ENCODE peak calls at places on chromosomes 16 and 17, in eight cellular contexts. P is choroid plexus epithelial cell; E is NCI-H146; X is IMR-90; V is foreskin melanocyte; M is endothelial cell; O is stimulated activated CD4-positive, alpha-beta T cell treated with anti-CD3 and anti-CD28 coated beads, Interleukin-2, amount 100 ng/mL, for 48 hours; Z is GDM1. N is an unnamed sample.

GRCh38 chr17:57735707-57736106 is 9.4 kb downstream of the CCDC182 start:
- DNase-seq in P (no peak), E (peak), X (no peak), V (no peak), M (peak), O (no peak), Z (no peak), N (no peak)

GRCh38 chr17:20026960-20027359 is 17.8 kb downstream of the SPECC1 start:
- DNase-seq in P (no peak), E (no peak), X (no peak), V (no peak), M (no peak), O (no peak), Z (no peak), N (no peak)

GRCh38 chr17:36001862-36002603 is 680 bp upstream of the CCL15 start:
- DNase-seq in P (no peak), E (peak), X (no peak), V (no peak), M (no peak), O (no peak), Z (no peak), N (no peak)

GRCh38 chr17:80187090-80187489 is 17.3 kb downstream of the CARD14 start:
- DNase-seq in P (peak), E (no peak), X (peak), V (no peak), M (no peak), O (no peak), Z (no peak), N (no peak)

GRCh38 chr17:80940171-80941123 is 51.2 kb upstream of the CHMP6 start:
- DNase-seq in P (no peak), E (no peak), X (no peak), V (no peak), M (no peak), O (no peak), Z (no peak), N (no peak)

GRCh38 chr16:88069397-88070168 is 118.3 kb downstream of the BANP start:
- DNase-seq in P (no peak), E (no peak), X (no peak), V (no peak), M (no peak), O (no peak), Z (no peak), N (no peak)

GRCh38 chr17:48484850-48485249 is 46.0 kb downstream of the HOXB1 start:
- DNase-seq in P (peak), E (no peak), X (peak), V (peak), M (no peak), O (no peak), Z (peak), N (no peak)

GRCh38 chr17:13609953-13610352 is 8.2 kb upstream of the HS3ST3A1 start:
- DNase-seq in P (no peak), E (no peak), X (no peak), V (no peak), M (no peak), O (no peak), Z (no peak), N (no peak)

GRCh38 chr17:83083368-83084201 is 4.2 kb downstream of the METRNL start:
- DNase-seq in P (peak), E (no peak), X (peak), V (peak), M (no peak), O (peak), Z (peak), N (peak)

GRCh38 chr17:70137451-70138230 is 31.7 kb upstream of the KCNJ2 start:
- DNase-seq in P (peak), E (no peak), X (peak), V (peak), M (no peak), O (peak), Z (no peak), N (peak)

GRCh38 chr16:89700649-89701424 is 668 bp downstream of the SPATA2L start:
- DNase-seq in P (peak), E (peak), X (peak), V (no peak), M (peak), O (peak), Z (no peak), N (no peak)